ENCODE peak calls at places on chromosomes 12 and 14, in nine cellular contexts. I, S, A, C, K, N, D, P and O are unnamed samples.

GRCh38 chr14:104096318-104096717 is 10.8 kb downstream of the ASPG start:
- DNase-seq in I (no peak), D (no peak), N (no peak), S (no peak), C (no peak), P (no peak), K (no peak), A (no peak), O (no peak)

GRCh38 chr14:94548999-94549985 is 11.9 kb upstream of the SERPINA4 start:
- DNase-seq in N (peak; percentile 61), K (peak; percentile 54), S (peak; percentile 70), I (peak; percentile 13), C (peak; percentile 60), A (peak; percentile 40), D (peak; percentile 18), P (peak; percentile 46), O (peak; percentile 58)

GRCh38 chr12:55631743-55632142 is 4.9 kb upstream of the OR10P1 start:
- DNase-seq in K (no peak), D (no peak), S (no peak), C (no peak), I (no peak), P (no peak), N (no peak), A (no peak), O (no peak)

GRCh38 chr12:26762185-26762584 is 70.8 kb downstream of the ITPR2 start:
- DNase-seq in A (no peak), C (no peak), N (no peak), P (no peak), K (no peak), S (no peak), D (no peak), I (no peak), O (no peak)

GRCh38 chr12:59603735-59604134 is 7.9 kb downstream of the SLC16A7 start:
- DNase-seq in D (no peak), K (no peak), P (no peak), I (no peak), C (no peak), A (no peak), N (no peak), S (no peak), O (no peak)

GRCh38 chr12:94025730-94026129 is 122.6 kb upstream of the PLXNC1 start:
- DNase-seq in P (no peak), A (no peak), I (no peak), N (no peak), C (no peak), D (no peak), K (no peak), S (no peak), O (no peak)

GRCh38 chr12:124125472-124125871 is 152.5 kb downstream of the ZNF664 start:
- DNase-seq in I (no peak), D (no peak), A (no peak), C (peak; percentile 76), K (no peak), N (no peak), P (no peak), S (no peak), O (peak; percentile 60)

GRCh38 chr12:6831450-6831995 is 3.3 kb downstream of the P3H3 start:
- DNase-seq in K (no peak), I (no peak), N (no peak), D (no peak), S (no peak), P (no peak), A (no peak), C (no peak), O (no peak)

GRCh38 chr12:111451232-111451631 is 45.5 kb downstream of the SH2B3 start:
- DNase-seq in C (no peak), K (no peak), N (no peak), D (no peak), S (no peak), P (no peak), A (no peak), I (no peak), O (no peak)

GRCh38 chr14:54815016-54815415 is 87.6 kb downstream of the GCH1 start:
- DNase-seq in N (no peak), P (peak; percentile 45), I (no peak), S (no peak), K (no peak), C (no peak), D (no peak), A (no peak), O (no peak)

GRCh38 chr14:89251066-89251465 is 166.0 kb downstream of the FOXN3 start:
- DNase-seq in A (no peak), D (no peak), C (peak; percentile 37), S (no peak), N (peak; percentile 39), I (no peak), P (no peak), K (no peak), O (no peak)

GRCh38 chr12:101935769-101936741 is 58.7 kb downstream of the DRAM1 start:
- DNase-seq in I (no peak), S (no peak), P (no peak), A (peak; percentile 58), N (peak; percentile 92), K (no peak), D (no peak), C (peak; percentile 67), O (peak; percentile 82)

GRCh38 chr14:73807439-73807838 is 44.2 kb upstream of the PTGR2 start:
- DNase-seq in S (no peak), I (no peak), D (no peak), A (no peak), N (no peak), P (no peak), K (no peak), C (no peak), O (no peak)

GRCh38 chr12:4978737-4979136 is 64.9 kb upstream of the KCNA5 start:
- DNase-seq in C (no peak), K (peak; percentile 49), A (no peak), N (no peak), I (no peak), S (no peak), P (no peak), D (no peak), O (no peak)

GRCh38 chr12:43501705-43502104 is 50.3 kb downstream of the ADAMTS20 start:
- DNase-seq in A (no peak), C (peak; percentile 11), I (no peak), N (peak; percentile 16), K (no peak), P (peak; percentile 41), S (no peak), D (no peak), O (peak; percentile 23)

GRCh38 chr12:1777798-1778197 is 42.6 kb upstream of the LRTM2 start:
- DNase-seq in D (no peak), S (no peak), A (no peak), N (peak; percentile 53), P (no peak), K (no peak), C (peak; percentile 65), I (no peak), O (peak; percentile 55)

GRCh38 chr12:2797721-2798418 is 3.1 kb downstream of the FKBP4 start:
- DNase-seq in D (no peak), P (no peak), I (no peak), N (no peak), A (peak; percentile 58), S (no peak), K (no peak), C (no peak), O (no peak)

GRCh38 chr12:108214486-108214885 is 85.4 kb downstream of the WSCD2 start:
- DNase-seq in A (no peak), D (no peak), K (no peak), S (no peak), C (peak; percentile 31), I (no peak), N (peak; percentile 16), P (peak; percentile 29), O (peak; percentile 58)

GRCh38 chr12:84924956-84925355 is 12.4 kb upstream of the SLC6A15 start:
- DNase-seq in P (no peak), D (no peak), A (no peak), N (peak; percentile 56), C (no peak), K (no peak), S (no peak), I (no peak), O (no peak)

GRCh38 chr14:85529803-85530574 is at the start of gene FLRT2:
- DNase-seq in N (peak; percentile 68), C (peak; percentile 14), P (no peak), D (peak; percentile 65), K (peak; percentile 68), S (no peak), I (no peak), A (peak; percentile 42), O (peak; percentile 50)

GRCh38 chr12:14993117-14993516 is 20.3 kb downstream of the PDE6H start:
- DNase-seq in C (no peak), A (no peak), P (no peak), N (peak; percentile 13), K (no peak), D (no peak), S (no peak), I (no peak), O (no peak)

GRCh38 chr14:41749425-41749824 is 142.7 kb downstream of the LRFN5 start:
- DNase-seq in A (no peak), P (no peak), D (no peak), S (no peak), N (peak; percentile 14), K (no peak), I (no peak), C (peak; percentile 3), O (no peak)

GRCh38 chr14:101114726-101115481 is 211.4 kb upstream of the RTL1 start:
- DNase-seq in I (no peak), A (no peak), D (no peak), P (no peak), N (no peak), S (no peak), C (no peak), K (no peak), O (no peak)

GRCh38 chr12:94867066-94867855 is 136.2 kb downstream of the NDUFA12 start:
- DNase-seq in D (no peak), S (no peak), P (no peak), K (no peak), A (no peak), N (peak; percentile 39), C (no peak), I (no peak), O (no peak)

GRCh38 chr12:104426926-104427546 is 29.7 kb upstream of the CHST11 start:
- DNase-seq in N (peak; percentile 22), D (no peak), P (no peak), I (no peak), C (no peak), S (no peak), K (no peak), A (no peak), O (no peak)

GRCh38 chr14:59055439-59056045 is 132.9 kb upstream of the DAAM1 start:
- DNase-seq in C (peak; percentile 53), P (peak; percentile 35), N (peak; percentile 58), K (no peak), I (no peak), A (no peak), S (no peak), D (no peak), O (peak; percentile 67)

GRCh38 chr12:19712041-19712440 is 272.7 kb downstream of the AEBP2 start:
- DNase-seq in N (peak; percentile 86), C (peak; percentile 5), A (no peak), P (no peak), S (no peak), K (no peak), D (no peak), I (no peak), O (peak; percentile 60)

GRCh38 chr12:12272869-12273268 is 6.0 kb upstream of the LRP6 start:
- DNase-seq in K (no peak), A (no peak), N (no peak), I (no peak), D (no peak), P (no peak), C (no peak), S (no peak), O (no peak)

GRCh38 chr12:56628671-56629458 is 1.3 kb downstream of the BAZ2A start:
- DNase-seq in A (peak; percentile 77), C (no peak), N (peak; percentile 45), I (peak; percentile 65), P (peak; percentile 33), S (peak; percentile 48), D (peak; percentile 18), K (peak; percentile 60), O (no peak)

GRCh38 chr12:34400423-34400881 is 378.2 kb downstream of the ALG10 start:
- DNase-seq in A (peak; percentile 1), P (no peak), I (no peak), C (no peak), K (peak; percentile 4), D (no peak), N (no peak), S (no peak), O (no peak)

GRCh38 chr12:49260831-49261363 is 4.0 kb upstream of the TUBA1C start:
- DNase-seq in P (no peak), K (no peak), A (no peak), N (no peak), C (no peak), D (no peak), I (no peak), S (no peak), O (no peak)